ENCODE peak calls at places on chromosomes 6 and 20, in eight cellular contexts. V, T, O, U, Q, N, M and H are unnamed samples.
A peak's percentile ranks its signal among the peaks of the same experiment; 100 is the strongest.

GRCh38 chr6:90471297-90471696 is 115.6 kb downstream of the MAP3K7 start:
- DNase-seq in V (no peak), T (no peak), O (no peak), U (no peak), Q (no peak), N (no peak), M (no peak), H (no peak)

GRCh38 chr6:167096991-167097390 is 25.9 kb upstream of the CCR6 start:
- DNase-seq in V (no peak), T (no peak), O (no peak), U (no peak), Q (no peak), N (no peak), M (no peak), H (no peak)

GRCh38 chr6:47663462-47664216 is 34.7 kb upstream of the ADGRF4 start:
- DNase-seq in V (no peak), T (no peak), O (no peak), U (peak; percentile 82), Q (no peak), N (no peak), M (no peak), H (no peak)

GRCh38 chr6:71324179-71324791 is 35.7 kb downstream of the OGFRL1 start:
- DNase-seq in V (no peak), T (no peak), O (no peak), U (no peak), Q (no peak), N (no peak), M (no peak), H (no peak)

GRCh38 chr6:11869656-11870340 is 91.2 kb upstream of the ADTRP start:
- DNase-seq in V (peak; percentile 17), T (peak; percentile 91), O (no peak), U (no peak), Q (no peak), N (no peak), M (no peak), H (no peak)

GRCh38 chr6:152204584-152204983 is 397.1 kb downstream of the ESR1 start:
- DNase-seq in V (no peak), T (no peak), O (no peak), U (no peak), Q (no peak), N (no peak), M (no peak), H (no peak)

GRCh38 chr6:11434565-11435326 is 102.8 kb upstream of the TMEM170B start:
- DNase-seq in V (peak; percentile 90), T (peak; percentile 75), O (no peak), U (no peak), Q (peak; percentile 30), N (no peak), M (no peak), H (peak; percentile 37)

GRCh38 chr20:58783515-58783914 is 67.2 kb downstream of the GNAS-AS1 start:
- DNase-seq in V (no peak), T (no peak), O (no peak), U (no peak), Q (no peak), N (no peak), M (no peak), H (no peak)

GRCh38 chr20:53070714-53071392 is 98.7 kb downstream of the TSHZ2 start:
- DNase-seq in V (peak; percentile 17), T (no peak), O (no peak), U (peak; percentile 9), Q (no peak), N (no peak), M (no peak), H (no peak)

GRCh38 chr20:40563296-40563950 is 125.6 kb downstream of the MAFB start:
- DNase-seq in V (peak; percentile 23), T (peak; percentile 84), O (peak; percentile 82), U (no peak), Q (peak; percentile 98), N (no peak), M (no peak), H (peak; percentile 98)

GRCh38 chr6:169174516-169175359 is 78.9 kb downstream of the THBS2 start:
- DNase-seq in V (no peak), T (no peak), O (no peak), U (no peak), Q (no peak), N (no peak), M (no peak), H (no peak)

GRCh38 chr6:158253248-158253647 is 59.0 kb upstream of the TULP4 start:
- DNase-seq in V (no peak), T (no peak), O (no peak), U (no peak), Q (no peak), N (no peak), M (no peak), H (no peak)

GRCh38 chr20:18197382-18198070 is 59.9 kb downstream of the KAT14 start:
- DNase-seq in V (no peak), T (no peak), O (no peak), U (no peak), Q (peak; percentile 78), N (no peak), M (no peak), H (peak; percentile 42)

GRCh38 chr6:117555882-117556498 is 46.3 kb downstream of the GOPC start:
- DNase-seq in V (peak; percentile 50), T (peak; percentile 52), O (no peak), U (peak; percentile 30), Q (no peak), N (peak; percentile 59), M (peak; percentile 49), H (peak; percentile 61)

GRCh38 chr20:39880890-39881289 is 808.1 kb downstream of the MAFB start:
- DNase-seq in V (no peak), T (peak; percentile 7), O (no peak), U (no peak), Q (peak; percentile 54), N (no peak), M (no peak), H (no peak)

GRCh38 chr20:46572181-46572580 is 21.7 kb upstream of the OCSTAMP start:
- DNase-seq in V (no peak), T (peak; percentile 21), O (no peak), U (no peak), Q (no peak), N (no peak), M (no peak), H (peak; percentile 64)

GRCh38 chr6:10425973-10426780 is 11.3 kb upstream of the TFAP2A start:
- DNase-seq in V (peak; percentile 23), T (no peak), O (peak; percentile 69), U (peak; percentile 73), Q (no peak), N (no peak), M (peak; percentile 45), H (peak; percentile 84)

GRCh38 chr20:41862476-41862875 is 244.3 kb upstream of the CHD6 start:
- DNase-seq in V (no peak), T (no peak), O (no peak), U (no peak), Q (no peak), N (no peak), M (no peak), H (no peak)

GRCh38 chr6:9537381-9537780 is 877.5 kb downstream of the TFAP2A start:
- DNase-seq in V (peak; percentile 47), T (peak; percentile 28), O (no peak), U (no peak), Q (no peak), N (no peak), M (no peak), H (no peak)

GRCh38 chr6:77620290-77620882 is 32.5 kb upstream of the MEI4 start:
- DNase-seq in V (peak; percentile 10), T (no peak), O (no peak), U (peak; percentile 48), Q (peak; percentile 17), N (no peak), M (peak; percentile 44), H (peak; percentile 41)

GRCh38 chr6:156562019-156562418 is 215.2 kb upstream of the ARID1B start:
- DNase-seq in V (no peak), T (no peak), O (no peak), U (no peak), Q (no peak), N (no peak), M (no peak), H (no peak)

DNA sequence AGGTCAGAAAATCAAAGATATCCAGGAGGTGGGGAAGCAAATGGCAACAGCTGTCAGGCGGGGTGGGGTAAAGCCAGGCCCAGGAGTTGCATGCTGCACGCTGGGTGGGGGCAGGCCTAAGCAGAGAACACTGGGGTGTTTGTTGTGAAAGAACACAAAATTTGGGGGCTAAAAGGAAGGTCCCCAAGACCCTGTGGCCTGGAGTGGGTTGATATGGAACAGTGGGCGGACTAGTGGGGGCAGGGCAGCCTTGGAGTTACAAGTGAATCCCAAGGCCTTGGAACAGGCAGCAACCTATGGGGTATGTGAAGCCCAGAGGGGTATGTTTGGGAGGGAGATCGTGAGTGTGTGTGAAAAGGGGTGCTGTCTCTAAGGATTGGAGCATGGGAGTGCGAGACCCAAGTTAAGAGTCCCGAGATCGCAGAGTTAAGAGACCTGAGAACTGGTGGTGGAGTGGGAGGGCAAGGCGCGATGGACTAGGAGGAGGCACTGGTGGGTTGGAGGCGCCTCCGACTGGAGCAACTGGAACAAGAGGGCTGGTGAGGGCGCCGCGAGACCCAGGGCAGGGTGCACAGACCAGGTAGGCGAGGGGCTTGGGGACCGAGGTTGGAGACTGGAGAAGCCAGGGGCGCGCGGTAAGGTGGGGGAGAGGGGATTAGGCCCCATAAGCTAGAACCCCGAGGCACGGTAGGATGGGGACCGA is 658 bp downstream of the CUL7 start:
- DNase-seq in V (peak; percentile 35), T (peak; percentile 26), O (no peak), U (no peak), Q (peak; percentile 17), N (peak; percentile 15), M (no peak), H (no peak)
- TF ChIP-seq CTCF in V (no peak), T (no peak), O (no peak), U (no peak), Q (no peak), N (no peak), M (no peak), H (no peak)

DNA sequence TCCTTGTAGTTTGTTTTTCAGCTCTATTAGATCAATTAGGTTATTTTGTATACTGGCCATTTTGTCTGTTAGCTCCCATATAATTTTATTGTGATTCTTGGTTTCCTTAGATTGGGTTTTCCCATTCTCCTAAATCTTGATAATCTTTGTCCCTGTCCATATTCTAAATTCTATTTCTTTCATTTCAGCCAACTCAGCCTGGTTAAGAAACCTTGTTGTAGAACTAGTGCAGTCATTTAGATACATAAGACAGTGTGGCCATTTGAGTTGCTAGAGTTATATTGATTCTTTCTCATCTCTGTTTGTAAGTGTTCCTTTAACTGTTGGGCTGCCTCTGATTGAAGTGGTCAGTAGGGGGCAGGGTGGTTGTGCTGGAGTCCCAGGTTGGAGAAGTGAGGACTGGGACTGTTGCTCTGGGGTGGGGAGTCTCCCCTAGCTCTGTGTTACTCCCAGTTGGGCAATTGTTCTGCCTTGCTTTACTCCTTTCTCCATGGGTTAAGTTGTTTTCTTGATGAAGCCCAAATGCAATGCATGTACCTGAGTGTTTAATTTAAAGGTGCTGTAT is 98.8 kb upstream of the NRN1 start:
- DNase-seq in V (no peak), T (no peak), O (no peak), U (peak; percentile 35), Q (no peak), N (no peak), M (peak; percentile 43), H (no peak)
- TF ChIP-seq CTCF in V (no peak), T (no peak), O (no peak), U (peak; percentile 63), Q (no peak), N (no peak), M (peak; percentile 47), H (no peak)

GRCh38 chr6:113184291-113184690 is 672.9 kb upstream of the MARCKS start:
- DNase-seq in V (peak; percentile 34), T (peak; percentile 78), O (no peak), U (no peak), Q (no peak), N (no peak), M (no peak), H (no peak)
- TF ChIP-seq CTCF in V (no peak), T (peak; percentile 38), O (no peak), U (no peak), Q (no peak), N (no peak), M (no peak), H (no peak)

GRCh38 chr6:87483929-87484328 is 11.2 kb downstream of the SLC35A1 start:
- DNase-seq in V (peak; percentile 80), T (peak; percentile 7), O (no peak), U (peak; percentile 79), Q (peak; percentile 12), N (no peak), M (no peak), H (no peak)
- TF ChIP-seq CTCF in V (peak; percentile 55), T (no peak), O (no peak), U (peak; percentile 63), Q (no peak), N (no peak), M (no peak), H (no peak)